ENCODE peak calls at places on chromosomes 13 and 19, in ten cellular contexts. T is psoas muscle, V is tibial nerve, B is PC-3, R is body of pancreas, F is RWPE2, O is adrenal gland, L is type B pancreatic cell, W is WERI-Rb-1, U is omental fat pad. P is an unnamed sample.

GRCh38 chr19:9406798-9407352 is 28.5 kb downstream of the ZNF266 start:
- DNase-seq in T (peak), V (peak), B (no peak), R (peak), F (peak), O (peak), L (no peak), W (peak), U (peak), P (peak)

GRCh38 chr19:18385675-18386542 is at the start of gene GDF15:
- DNase-seq in T (peak), V (peak), B (peak), R (peak), F (no peak), O (peak), L (peak), W (peak), U (no peak), P (peak)

GRCh38 chr19:18650468-18651001 is 13.7 kb downstream of the KLHL26 start:
- DNase-seq in T (peak), V (peak), B (no peak), R (peak), F (no peak), O (peak), L (no peak), W (no peak), U (no peak), P (peak)

GRCh38 chr13:83880275-83881027 is 1.8 kb downstream of the SLITRK1 start:
- DNase-seq in T (no peak), V (no peak), B (no peak), R (peak), F (no peak), O (no peak), L (peak), W (no peak), U (no peak), P (no peak)

GRCh38 chr19:55487884-55488687 is at the start of gene SSC5D:
- DNase-seq in T (no peak), V (no peak), B (no peak), R (no peak), F (no peak), O (no peak), L (no peak), W (peak), U (no peak), P (no peak)

GRCh38 chr19:927044-927706 is 1.3 kb downstream of the ARID3A start:
- DNase-seq in T (peak), V (peak), B (no peak), R (peak), F (peak), O (peak), L (peak), W (peak), U (no peak), P (no peak)

GRCh38 chr19:46604781-46605355 is 3.7 kb downstream of the CALM3 start:
- DNase-seq in T (no peak), V (no peak), B (no peak), R (no peak), F (no peak), O (peak), L (peak), W (no peak), U (no peak), P (no peak)

GRCh38 chr13:58024103-58024502 is 392.6 kb downstream of the PCDH17 start:
- DNase-seq in T (no peak), V (no peak), B (no peak), R (no peak), F (no peak), O (no peak), L (no peak), W (no peak), U (no peak), P (no peak)

GRCh38 chr13:106700007-106700950 is 132.3 kb upstream of the ARGLU1 start:
- DNase-seq in T (no peak), V (no peak), B (peak), R (no peak), F (no peak), O (no peak), L (no peak), W (no peak), U (no peak), P (no peak)

GRCh38 chr13:27274631-27275030 is 4.0 kb downstream of the RASL11A start:
- DNase-seq in T (no peak), V (no peak), B (no peak), R (no peak), F (no peak), O (no peak), L (no peak), W (no peak), U (no peak), P (no peak)

GRCh38 chr13:109666656-109667448 is 119.5 kb downstream of the IRS2 start:
- DNase-seq in T (no peak), V (no peak), B (peak), R (no peak), F (no peak), O (no peak), L (no peak), W (peak), U (no peak), P (no peak)

GRCh38 chr13:28559636-28560259 is 64.8 kb upstream of the FLT1 start:
- DNase-seq in T (no peak), V (no peak), B (no peak), R (no peak), F (no peak), O (no peak), L (no peak), W (no peak), U (no peak), P (no peak)

GRCh38 chr19:29510701-29511265 is 15.0 kb upstream of the VSTM2B start:
- DNase-seq in T (no peak), V (no peak), B (no peak), R (no peak), F (no peak), O (no peak), L (no peak), W (no peak), U (no peak), P (no peak)

GRCh38 chr19:40585677-40586422 is 9.2 kb downstream of the SHKBP1 start:
- DNase-seq in T (no peak), V (no peak), B (peak), R (no peak), F (no peak), O (no peak), L (no peak), W (no peak), U (no peak), P (no peak)

GRCh38 chr19:31408460-31409124 is 59.4 kb upstream of the TSHZ3 start:
- DNase-seq in T (no peak), V (no peak), B (peak), R (no peak), F (no peak), O (no peak), L (no peak), W (no peak), U (no peak), P (peak)

GRCh38 chr19:43631491-43631890 is 8.2 kb downstream of the CADM4 start:
- DNase-seq in T (no peak), V (no peak), B (no peak), R (no peak), F (no peak), O (no peak), L (no peak), W (no peak), U (no peak), P (no peak)

GRCh38 chr19:43625918-43626579 is 6.6 kb upstream of the ZNF428 start:
- DNase-seq in T (no peak), V (no peak), B (no peak), R (no peak), F (no peak), O (no peak), L (no peak), W (no peak), U (no peak), P (no peak)

GRCh38 chr19:43624933-43625332 is 5.5 kb upstream of the ZNF428 start:
- DNase-seq in T (peak), V (peak), B (no peak), R (peak), F (no peak), O (peak), L (no peak), W (peak), U (peak), P (no peak)

GRCh38 chr19:43626838-43627237 is 7.4 kb upstream of the ZNF428 start:
- DNase-seq in T (no peak), V (no peak), B (no peak), R (no peak), F (no peak), O (no peak), L (no peak), W (no peak), U (no peak), P (no peak)

DNA sequence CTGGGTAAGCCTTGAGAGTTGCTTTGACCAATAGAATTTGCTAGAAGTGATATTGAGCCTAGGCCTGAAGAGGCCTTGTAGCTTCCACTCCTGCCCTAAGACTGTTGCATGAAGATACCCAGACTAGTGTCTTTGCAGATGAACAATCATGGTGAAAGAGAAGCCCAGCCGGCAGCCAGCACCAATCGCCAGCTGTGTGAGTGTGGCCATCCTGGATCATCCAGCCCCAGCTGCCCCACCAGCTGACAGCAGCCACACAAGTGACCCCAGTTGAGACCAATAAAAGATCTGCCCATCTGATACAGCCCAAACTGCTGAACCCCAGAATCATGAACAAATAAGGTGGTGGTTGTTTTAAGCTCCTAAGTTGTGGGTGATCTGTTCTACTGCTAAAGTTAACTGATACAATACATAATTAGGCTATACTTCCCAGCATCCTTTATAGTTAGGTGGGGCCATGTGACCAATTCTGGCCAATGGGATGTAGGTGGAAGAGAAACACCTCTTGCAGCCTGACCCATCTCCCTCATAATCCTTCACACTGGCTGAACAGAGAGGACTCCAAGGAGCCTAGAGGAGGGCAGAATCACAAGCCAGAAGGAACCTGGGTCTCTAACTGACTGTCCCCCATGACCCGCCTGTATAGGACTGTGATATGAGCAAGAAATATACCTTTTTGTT is 9.4 kb upstream of the ZNF428 start:
- DNase-seq in T (no peak), V (no peak), B (no peak), R (no peak), F (no peak), O (no peak), L (no peak), W (no peak), U (no peak), P (no peak)
- TF ChIP-seq CTCF in T (no peak), V (no peak), B (no peak), R (no peak), F (no peak), O (no peak), L (no peak), W (no peak), U (no peak), P (no peak)

DNA sequence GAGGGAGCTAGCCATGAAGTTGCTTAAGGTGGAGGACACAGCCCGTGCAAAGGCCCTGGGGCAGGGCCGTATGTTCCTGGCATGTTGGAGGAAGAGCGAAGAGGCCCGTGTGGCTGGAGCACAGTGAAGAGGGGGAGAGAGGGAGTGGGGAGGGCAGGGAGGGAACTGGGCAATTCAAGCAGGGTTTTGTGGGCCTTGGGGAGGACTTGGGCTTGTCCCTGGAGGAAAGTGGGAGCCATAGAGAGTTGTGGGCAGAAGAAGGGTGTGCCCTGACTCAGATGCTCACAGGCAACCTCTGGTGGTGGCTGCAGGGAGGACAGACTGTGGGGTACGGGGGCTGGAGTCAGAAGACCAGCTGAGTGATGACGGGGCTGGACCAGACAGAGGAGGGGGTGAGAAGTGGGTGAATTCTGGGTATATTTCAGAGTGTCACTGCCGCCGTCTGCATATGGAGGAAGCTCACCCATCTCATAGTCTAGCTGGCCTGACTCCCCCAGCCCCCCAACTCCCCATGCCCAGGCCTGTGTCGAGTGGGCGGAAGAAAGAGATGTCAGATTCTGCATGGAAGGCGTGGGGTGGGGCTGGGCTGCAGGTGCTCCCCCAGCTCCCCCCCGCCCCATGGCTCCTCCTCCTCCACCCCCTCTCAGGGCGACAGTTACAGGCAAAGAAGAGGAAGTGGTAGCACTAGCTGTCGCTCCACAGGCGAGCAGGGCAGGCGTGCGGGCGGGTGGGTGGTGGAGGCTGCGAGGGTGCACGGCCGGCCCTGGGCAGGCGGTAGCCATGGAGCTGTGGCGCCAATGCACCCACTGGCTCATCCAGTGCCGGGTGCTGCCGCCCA is at the start of gene VAV1:
- DNase-seq in T (peak), V (no peak), B (no peak), R (no peak), F (no peak), O (no peak), L (no peak), W (no peak), U (no peak), P (no peak)
- TF ChIP-seq CTCF in T (no peak), V (no peak), B (no peak), R (no peak), F (no peak), O (peak), L (no peak), W (peak), U (no peak), P (no peak)

DNA sequence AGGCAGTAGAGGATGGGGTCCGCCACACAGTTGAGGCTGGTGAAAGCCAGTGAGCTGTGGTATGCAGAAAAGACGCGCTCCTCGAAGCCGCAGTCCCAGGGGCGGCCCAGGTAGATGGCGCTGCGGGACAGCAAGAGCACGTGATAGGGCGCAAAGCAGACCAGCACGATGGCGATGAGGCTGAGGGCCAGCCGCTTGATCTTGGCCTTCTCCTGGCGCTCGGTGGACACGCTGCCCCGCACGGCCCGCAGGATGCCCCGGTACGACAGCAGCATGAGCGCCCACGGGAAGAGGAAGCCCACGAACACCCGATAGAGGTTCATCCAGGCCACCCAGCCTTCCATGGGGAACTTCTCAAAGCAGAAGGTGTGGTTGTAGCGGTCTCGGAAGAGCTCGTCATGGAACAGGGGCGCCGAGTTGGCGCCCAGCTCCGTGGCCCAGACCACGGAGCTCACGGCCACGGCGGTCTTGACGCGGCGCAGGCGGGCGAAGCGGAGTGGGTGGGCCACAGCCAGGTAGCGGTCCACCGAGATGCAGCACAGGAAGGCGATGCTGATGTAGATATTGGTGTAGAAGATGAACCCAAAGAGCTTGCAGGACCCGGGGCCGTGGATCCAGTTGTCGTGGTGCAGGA is 6.5 kb upstream of the OPA3 start:
- DNase-seq in T (peak), V (no peak), B (no peak), R (peak), F (no peak), O (peak), L (no peak), W (peak), U (no peak), P (no peak)
- TF ChIP-seq CTCF in T (no peak), V (no peak), B (peak), R (peak), F (peak), O (peak), L (peak), W (peak), U (no peak), P (peak)

GRCh38 chr19:23075031-23075733 is 41.6 kb upstream of the ZNF730 start:
- DNase-seq in T (peak), V (no peak), B (peak), R (peak), F (peak), O (peak), L (peak), W (peak), U (peak), P (no peak)

GRCh38 chr19:23071087-23071511 is 45.7 kb upstream of the ZNF730 start:
- DNase-seq in T (peak), V (no peak), B (no peak), R (no peak), F (no peak), O (no peak), L (peak), W (peak), U (no peak), P (no peak)

GRCh38 chr19:23065306-23065705 is 51.5 kb upstream of the ZNF730 start:
- DNase-seq in T (no peak), V (no peak), B (no peak), R (no peak), F (no peak), O (no peak), L (no peak), W (no peak), U (no peak), P (no peak)

GRCh38 chr19:23070353-23070781 is 46.5 kb upstream of the ZNF730 start:
- DNase-seq in T (peak), V (no peak), B (no peak), R (peak), F (no peak), O (peak), L (no peak), W (peak), U (no peak), P (no peak)
- TF ChIP-seq CTCF in T (peak), V (no peak), B (peak), R (no peak), F (no peak), O (no peak), L (no peak), W (peak), U (no peak), P (peak)

GRCh38 chr19:48872182-48872883 is at the start of gene PPP1R15A:
- DNase-seq in T (peak), V (peak), B (peak), R (peak), F (peak), O (peak), L (peak), W (peak), U (peak), P (peak)
- TF ChIP-seq CTCF in T (peak), V (peak), B (no peak), R (no peak), F (no peak), O (peak), L (peak), W (no peak), U (no peak), P (no peak)

DNA sequence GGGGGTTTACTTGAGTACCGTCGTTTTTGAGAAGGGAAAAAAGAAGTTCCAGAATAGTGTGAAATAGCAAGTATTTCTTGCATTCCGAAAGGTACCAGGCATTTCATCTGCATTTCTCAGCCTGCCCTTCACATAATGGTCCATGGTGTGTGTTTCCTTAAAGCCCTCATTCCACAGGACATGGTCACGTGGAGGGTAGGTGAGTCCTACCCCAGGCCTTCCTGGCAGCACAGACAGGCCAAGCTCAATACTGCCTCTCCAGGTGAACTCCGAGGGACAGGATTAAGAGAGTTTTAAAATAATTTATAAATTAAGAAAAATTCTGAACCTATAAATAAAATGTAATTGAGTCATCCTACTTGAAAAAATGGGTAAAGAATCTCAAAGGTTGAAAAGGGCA is 64.7 kb downstream of the TNFRSF19 start:
- DNase-seq in T (no peak), V (no peak), B (no peak), R (no peak), F (no peak), O (no peak), L (no peak), W (no peak), U (no peak), P (no peak)
- TF ChIP-seq CTCF in T (no peak), V (no peak), B (peak), R (no peak), F (no peak), O (no peak), L (no peak), W (peak), U (no peak), P (no peak)

DNA sequence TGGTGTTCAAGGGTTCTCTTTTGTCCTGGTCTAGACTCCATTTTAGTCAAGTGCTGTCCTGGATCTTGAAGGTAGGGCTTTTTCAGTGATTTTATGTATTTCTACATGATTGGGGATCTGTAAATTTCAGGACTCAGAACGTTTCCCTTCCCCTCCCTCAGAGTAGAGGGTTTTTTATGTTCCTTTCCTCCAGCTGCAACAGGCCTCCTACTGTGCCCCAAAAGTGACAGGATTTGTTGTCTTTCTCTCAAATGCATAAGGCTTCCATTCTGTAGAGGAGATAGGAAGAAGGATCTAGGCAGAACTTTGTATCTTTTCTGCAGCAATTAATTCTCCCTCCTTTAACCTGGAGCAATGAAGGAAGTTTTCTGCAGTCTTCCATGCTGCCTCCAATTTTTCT is 251.3 kb downstream of the MAB21L1 start:
- DNase-seq in T (no peak), V (no peak), B (no peak), R (no peak), F (no peak), O (no peak), L (no peak), W (no peak), U (no peak), P (no peak)
- TF ChIP-seq CTCF in T (no peak), V (no peak), B (no peak), R (no peak), F (no peak), O (no peak), L (no peak), W (no peak), U (no peak), P (no peak)

DNA sequence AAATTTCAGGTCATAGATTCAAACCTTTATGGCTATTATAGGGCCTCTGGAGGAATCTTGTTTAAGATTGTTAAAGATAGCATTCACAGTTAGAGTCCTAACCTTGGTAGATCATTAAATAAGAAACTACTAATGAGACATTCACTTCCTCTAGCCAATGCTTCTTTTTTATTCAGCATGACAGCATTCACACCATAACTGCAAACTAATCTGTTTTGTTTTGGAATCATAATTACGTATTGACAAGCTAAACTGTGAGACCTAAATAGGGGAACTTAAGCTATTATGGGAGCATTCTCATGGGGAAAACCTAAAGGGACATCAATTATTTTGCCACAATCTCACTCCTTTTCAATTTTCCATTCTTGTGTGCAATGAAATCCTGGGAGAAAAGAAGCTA is 653.8 kb downstream of the PCDH9 start:
- DNase-seq in T (no peak), V (no peak), B (no peak), R (no peak), F (no peak), O (no peak), L (no peak), W (no peak), U (no peak), P (no peak)
- TF ChIP-seq CTCF in T (no peak), V (no peak), B (no peak), R (no peak), F (no peak), O (no peak), L (no peak), W (no peak), U (no peak), P (no peak)

P was measured in AG09319.